ENCODE peak calls at places on chromosomes 4 and X, in six cellular contexts. E, W, K, M, Q and Y are unnamed samples.

GRCh38 chrX:8504451-8504850 is 39.8 kb downstream of the VCX3B start:
- DNase-seq in E (no peak), W (no peak), K (peak), M (no peak), Q (no peak), Y (no peak)

GRCh38 chrX:28590394-28590793 is 3.1 kb downstream of the IL1RAPL1 start:
- DNase-seq in E (no peak), W (no peak), K (no peak), M (no peak), Q (no peak), Y (no peak)

GRCh38 chr4:136590440-136590839 is 941.9 kb downstream of the PCDH18 start:
- DNase-seq in E (no peak), W (no peak), K (no peak), M (no peak), Q (no peak), Y (no peak)

GRCh38 chr4:74790652-74791051 is 3.7 kb downstream of the BTC start:
- DNase-seq in E (no peak), W (no peak), K (no peak), M (no peak), Q (no peak), Y (no peak)

GRCh38 chr4:177236889-177237288 is 72.8 kb upstream of the NEIL3 start:
- DNase-seq in E (no peak), W (no peak), K (no peak), M (no peak), Q (no peak), Y (no peak)

GRCh38 chr4:30511751-30512150 is 208.4 kb upstream of the PCDH7 start:
- DNase-seq in E (no peak), W (no peak), K (no peak), M (no peak), Q (no peak), Y (no peak)

GRCh38 chr4:907691-908437 is 24.3 kb downstream of the GAK start:
- DNase-seq in E (no peak), W (no peak), K (no peak), M (no peak), Q (no peak), Y (no peak)

GRCh38 chrX:102959471-102959870 is 22.4 kb downstream of the RAB40AL start:
- DNase-seq in E (no peak), W (no peak), K (no peak), M (no peak), Q (no peak), Y (no peak)

GRCh38 chrX:47148946-47149345 is 3.9 kb downstream of the RBM10 start:
- DNase-seq in E (no peak), W (no peak), K (no peak), M (peak), Q (no peak), Y (no peak)

GRCh38 chr4:156941940-156942548 is 29.6 kb downstream of the PDGFC start:
- DNase-seq in E (no peak), W (no peak), K (peak), M (peak), Q (peak), Y (peak)

GRCh38 chrX:120315776-120316175 is 4.5 kb upstream of the TMEM255A start:
- DNase-seq in E (no peak), W (no peak), K (no peak), M (no peak), Q (no peak), Y (no peak)

GRCh38 chr4:8303081-8303480 is 33.5 kb downstream of the HTRA3 start:
- DNase-seq in E (no peak), W (peak), K (no peak), M (no peak), Q (no peak), Y (no peak)

GRCh38 chr4:48792348-48793006 is 12.4 kb upstream of the FRYL start:
- DNase-seq in E (no peak), W (no peak), K (no peak), M (no peak), Q (no peak), Y (no peak)

GRCh38 chr4:151743128-151743854 is 17.5 kb downstream of the GATB start:
- DNase-seq in E (no peak), W (no peak), K (no peak), M (no peak), Q (no peak), Y (no peak)

GRCh38 chr4:53141308-53141707 is 224.6 kb downstream of the SCFD2 start:
- DNase-seq in E (no peak), W (no peak), K (no peak), M (no peak), Q (no peak), Y (no peak)

GRCh38 chr4:147103403-147103946 is 157.8 kb upstream of the TTC29 start:
- DNase-seq in E (no peak), W (peak), K (peak), M (peak), Q (peak), Y (peak)

GRCh38 chrX:69093960-69094935 is 71.0 kb downstream of the PJA1 start:
- DNase-seq in E (peak), W (no peak), K (peak), M (peak), Q (peak), Y (no peak)

GRCh38 chr4:6868386-6868785 is 41.2 kb upstream of the TBC1D14 start:
- DNase-seq in E (no peak), W (no peak), K (no peak), M (no peak), Q (no peak), Y (no peak)

GRCh38 chrX:75151828-75152592 is 4.1 kb downstream of the ABCB7 start:
- DNase-seq in E (no peak), W (no peak), K (no peak), M (no peak), Q (no peak), Y (no peak)

GRCh38 chr4:5971077-5971447 is 47.2 kb downstream of the C4orf50 start:
- DNase-seq in E (no peak), W (no peak), K (no peak), M (no peak), Q (no peak), Y (no peak)

GRCh38 chr4:128709268-128709667 is 100.2 kb upstream of the JADE1 start:
- DNase-seq in E (no peak), W (no peak), K (no peak), M (no peak), Q (no peak), Y (no peak)

GRCh38 chrX:124395145-124395858 is 48.9 kb downstream of the SH2D1A start:
- DNase-seq in E (no peak), W (no peak), K (no peak), M (no peak), Q (no peak), Y (no peak)

GRCh38 chr4:136412708-136413107 is 1119.6 kb downstream of the PCDH18 start:
- DNase-seq in E (no peak), W (no peak), K (no peak), M (no peak), Q (no peak), Y (no peak)

GRCh38 chr4:169811476-169811875 is 53.7 kb upstream of the HPF1 start:
- DNase-seq in E (no peak), W (no peak), K (no peak), M (no peak), Q (no peak), Y (no peak)

GRCh38 chr4:16116493-16116990 is 32.7 kb upstream of the PROM1 start:
- DNase-seq in E (no peak), W (no peak), K (no peak), M (no peak), Q (no peak), Y (peak)

GRCh38 chrX:13750204-13750603 is 15.7 kb downstream of the OFD1 start:
- DNase-seq in E (peak), W (no peak), K (peak), M (peak), Q (no peak), Y (no peak)

GRCh38 chrX:140360924-140361323 is 143.9 kb downstream of the SOX3 start:
- DNase-seq in E (no peak), W (no peak), K (no peak), M (no peak), Q (no peak), Y (no peak)

GRCh38 chr4:107870916-107871786 is 46.4 kb downstream of the SGMS2 start:
- DNase-seq in E (no peak), W (no peak), K (no peak), M (peak), Q (no peak), Y (no peak)

GRCh38 chr4:112238833-112239232 is 7.2 kb downstream of the AP1AR start:
- DNase-seq in E (no peak), W (no peak), K (no peak), M (no peak), Q (no peak), Y (no peak)

GRCh38 chr4:176791591-176792347 is 953 bp downstream of the VEGFC start:
- DNase-seq in E (no peak), W (no peak), K (peak), M (no peak), Q (no peak), Y (peak)